ENCODE peak calls at places on chromosomes 16 and 17, in seven cellular contexts. V is foreskin fibroblast, N is transverse colon, I is cardiac fibroblast, C is testis, X is neural progenitor cell, Q is tibial artery. K is an unnamed sample.

GRCh38 chr16:17784073-17784472 is 313.3 kb upstream of the XYLT1 start:
- DNase-seq in V (peak), N (no peak), I (peak), C (no peak), X (peak), Q (no peak), K (no peak)

GRCh38 chr16:2090819-2091721 is 43.3 kb downstream of the TSC2 start:
- DNase-seq in V (peak), N (peak), I (peak), C (peak), X (peak), Q (no peak), K (peak)

GRCh38 chr16:68782198-68783174 is 45.4 kb downstream of the CDH1 start:
- DNase-seq in V (no peak), N (no peak), I (no peak), C (no peak), X (no peak), Q (no peak), K (no peak)

GRCh38 chr17:74442670-74443515 is 11.0 kb downstream of the GPRC5C start:
- DNase-seq in V (no peak), N (peak), I (peak), C (peak), X (peak), Q (peak), K (peak)

GRCh38 chr17:76265624-76266243 is 586 bp downstream of the UBALD2 start:
- DNase-seq in V (peak), N (peak), I (peak), C (peak), X (peak), Q (peak), K (peak)

GRCh38 chr16:82852388-82852998 is 225.7 kb downstream of the CDH13 start:
- DNase-seq in V (no peak), N (no peak), I (no peak), C (no peak), X (no peak), Q (no peak), K (no peak)

GRCh38 chr17:16379654-16380053 is 1.2 kb upstream of the UBB start:
- DNase-seq in V (no peak), N (no peak), I (no peak), C (peak), X (no peak), Q (no peak), K (no peak)

GRCh38 chr17:48609754-48610281 is 999 bp downstream of the HOXB7 start:
- DNase-seq in V (no peak), N (no peak), I (no peak), C (no peak), X (no peak), Q (no peak), K (no peak)

DNA sequence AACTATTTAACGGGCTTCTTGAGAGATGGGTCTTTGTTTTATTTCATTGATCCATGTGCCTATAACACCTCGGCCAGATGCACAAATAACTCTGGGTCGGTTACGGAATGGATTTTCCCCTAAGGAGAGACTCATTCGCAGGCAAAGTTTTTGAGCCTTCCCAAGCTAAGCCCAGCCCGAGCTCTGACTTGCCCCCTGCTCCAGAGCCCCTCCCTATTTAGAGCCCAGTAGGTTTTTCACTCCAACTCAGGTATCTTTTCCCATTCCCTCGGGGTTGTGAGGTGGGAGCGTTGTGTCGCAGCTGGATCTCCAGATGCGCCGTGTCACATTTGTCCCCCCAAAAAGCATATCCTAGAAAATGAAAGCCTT is 812 bp upstream of the MYOCD start:
- DNase-seq in V (no peak), N (no peak), I (no peak), C (no peak), X (peak), Q (no peak), K (no peak)
- H3K4me3 ChIP-seq in V (peak), N (peak), I (peak), C (peak), X (peak), Q (peak), K (peak)

DNA sequence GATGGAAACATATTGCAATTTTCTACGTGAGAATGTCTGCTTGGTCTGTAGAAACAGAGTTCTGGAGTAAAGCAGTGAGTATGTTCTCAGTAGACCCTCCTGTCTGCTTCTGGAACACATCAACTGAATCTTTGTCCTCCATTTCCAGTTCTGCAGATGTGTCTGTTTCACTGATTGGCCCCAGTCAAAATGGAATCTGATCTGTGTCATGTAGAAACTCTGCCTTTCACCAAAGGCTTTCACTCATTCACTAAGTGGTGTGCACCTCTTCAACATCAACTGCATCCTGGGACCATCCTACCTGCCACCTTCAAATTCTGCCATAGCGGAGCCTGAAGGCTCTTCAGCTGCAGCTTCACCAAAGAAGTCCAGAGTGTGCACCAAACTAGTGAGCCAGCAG is 2.8 kb upstream of the ZNF267 start:
- DNase-seq in V (no peak), N (no peak), I (no peak), C (no peak), X (no peak), Q (no peak), K (no peak)
- H3K4me3 ChIP-seq in V (no peak), N (no peak), I (no peak), C (no peak), X (no peak), Q (no peak), K (no peak)

GRCh38 chr17:44209786-44210341 is 9.6 kb downstream of the UBTF start:
- DNase-seq in V (peak), N (no peak), I (no peak), C (no peak), X (no peak), Q (no peak), K (no peak)

GRCh38 chr17:44212507-44213402 is 6.7 kb downstream of the UBTF start:
- DNase-seq in V (no peak), N (no peak), I (no peak), C (no peak), X (no peak), Q (no peak), K (no peak)

GRCh38 chr17:44210342-44211192 is 8.9 kb downstream of the UBTF start:
- DNase-seq in V (peak), N (peak), I (peak), C (peak), X (peak), Q (peak), K (peak)

GRCh38 chr17:44213403-44214229 is 5.9 kb downstream of the UBTF start:
- DNase-seq in V (no peak), N (no peak), I (no peak), C (no peak), X (no peak), Q (no peak), K (no peak)

DNA sequence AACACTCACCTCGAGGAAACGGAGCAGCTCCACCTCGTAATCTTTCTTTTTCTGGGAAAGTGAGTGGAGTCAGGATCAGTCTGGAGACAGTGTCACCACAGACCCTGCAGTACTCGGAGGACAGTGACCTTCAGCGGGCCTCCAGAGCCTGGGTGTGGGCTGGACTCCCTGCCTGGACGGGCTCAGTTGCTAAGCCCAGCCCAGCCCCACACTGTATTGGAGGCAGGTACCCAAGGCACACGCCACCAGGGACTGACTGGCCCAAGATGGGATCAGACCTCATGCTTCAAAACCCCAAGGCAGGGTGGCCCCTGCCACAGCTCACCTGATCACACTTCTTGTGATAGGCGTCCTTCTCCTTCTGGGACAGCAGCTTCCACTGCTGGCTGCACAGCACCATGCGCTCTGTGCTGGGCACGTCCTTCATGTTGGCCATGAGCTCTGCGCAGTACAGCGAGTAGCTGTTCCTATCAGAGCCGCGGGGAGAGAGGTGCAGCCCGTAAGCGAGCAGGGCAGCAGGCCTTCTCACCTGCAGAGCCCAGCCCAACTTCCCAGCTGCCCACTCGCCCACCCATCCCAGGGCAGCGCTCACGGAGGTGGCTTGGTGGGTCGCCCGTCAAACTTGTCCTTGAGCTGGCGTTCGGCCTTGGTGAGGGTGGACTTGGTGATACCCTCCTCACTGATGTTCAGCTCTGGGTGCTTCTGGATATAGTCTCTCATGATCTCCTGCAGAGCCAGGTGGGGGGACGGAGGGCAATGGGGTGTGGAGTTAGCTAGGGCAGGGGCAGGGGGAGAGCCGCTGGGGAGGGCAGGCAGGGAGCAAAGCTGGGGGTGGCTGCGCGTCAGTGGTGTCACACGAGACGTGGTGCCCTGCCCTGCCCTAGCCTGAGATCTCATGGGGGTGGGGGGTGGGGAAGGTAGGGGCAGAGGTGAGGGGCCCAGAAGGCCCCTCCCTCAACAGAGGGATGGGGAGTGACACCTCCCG is 7.9 kb downstream of the UBTF start:
- DNase-seq in V (no peak), N (no peak), I (no peak), C (no peak), X (no peak), Q (no peak), K (no peak)
- H3K4me3 ChIP-seq in V (no peak), N (no peak), I (no peak), C (no peak), X (no peak), Q (no peak), K (no peak)

GRCh38 chr16:20903889-20904506 is 3.4 kb downstream of the LYRM1 start:
- DNase-seq in V (no peak), N (no peak), I (no peak), C (no peak), X (no peak), Q (no peak), K (no peak)
- H3K4me3 ChIP-seq in V (no peak), N (no peak), I (no peak), C (no peak), X (no peak), Q (no peak), K (peak)

DNA sequence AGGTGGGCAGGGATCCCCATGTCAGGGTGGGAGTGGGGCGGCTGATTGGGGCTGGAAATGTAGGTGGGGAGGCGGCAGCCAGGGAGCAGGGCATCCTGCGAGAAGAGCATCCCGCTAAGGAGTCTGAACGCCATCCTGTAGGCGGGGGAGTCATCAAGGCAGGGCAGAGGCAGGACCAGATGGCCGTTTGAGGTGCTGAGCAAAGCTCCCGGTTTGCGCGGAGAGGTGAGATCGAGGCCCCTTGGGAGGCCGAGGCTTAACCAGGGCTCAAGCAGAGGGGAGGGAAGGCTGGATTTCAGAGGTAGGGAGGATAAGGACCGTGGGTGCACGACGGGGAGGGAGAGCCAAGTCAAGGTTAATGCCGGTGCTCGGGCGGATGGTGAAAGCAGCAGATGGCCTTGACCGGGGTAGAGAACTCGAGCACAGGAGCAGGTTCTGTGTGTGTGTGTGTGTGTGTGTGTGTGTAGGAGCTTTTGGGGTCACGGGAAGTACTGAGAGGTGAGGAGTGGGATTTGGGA is 472 bp upstream of the NME2 start:
- DNase-seq in V (peak), N (peak), I (no peak), C (no peak), X (peak), Q (no peak), K (no peak)
- H3K4me3 ChIP-seq in V (peak), N (peak), I (peak), C (peak), X (peak), Q (peak), K (peak)

GRCh38 chr17:31489295-31490018 is 98.0 kb downstream of the RAB11FIP4 start:
- DNase-seq in V (no peak), N (peak), I (no peak), C (no peak), X (peak), Q (no peak), K (no peak)
- H3K4me3 ChIP-seq in V (no peak), N (peak), I (no peak), C (peak), X (peak), Q (no peak), K (peak)

K was measured in heart left ventricle.